ENCODE peak calls at places on chromosome X, in four cellular contexts. N is H1, H is GM12878, E is HepG2. C is an unnamed sample.

GRCh38 chrX:17527135-17527701 is 152.2 kb downstream of the NHS start:
- DNase-seq in N (no peak), H (no peak), E (no peak), C (no peak)

GRCh38 chrX:95893632-95894031 is 791.0 kb upstream of the DIAPH2 start:
- DNase-seq in N (no peak), H (no peak), E (no peak), C (no peak)

GRCh38 chrX:10085223-10085622 is 71.6 kb upstream of the CLCN4 start:
- DNase-seq in N (no peak), H (peak), E (no peak), C (no peak)

GRCh38 chrX:32520789-32521188 is 690.6 kb downstream of the DMD start:
- DNase-seq in N (no peak), H (no peak), E (no peak), C (no peak)

GRCh38 chrX:49838374-49838773 is 9.3 kb downstream of the PAGE4 start:
- DNase-seq in N (no peak), H (no peak), E (peak), C (peak)

GRCh38 chrX:38465686-38466085 is 95.7 kb upstream of the TSPAN7 start:
- DNase-seq in N (no peak), H (no peak), E (no peak), C (no peak)

GRCh38 chrX:20530319-20530979 is 263.7 kb upstream of the RPS6KA3 start:
- DNase-seq in N (peak), H (peak), E (peak), C (peak)

GRCh38 chrX:118974908-118975671 is 672 bp downstream of the LONRF3 start:
- DNase-seq in N (no peak), H (no peak), E (peak), C (peak)

GRCh38 chrX:149916745-149917392 is 12.5 kb upstream of the HSFX4 start:
- DNase-seq in N (no peak), H (peak), E (no peak), C (no peak)

GRCh38 chrX:128818690-128819089 is 704.6 kb downstream of the SMARCA1 start:
- DNase-seq in N (no peak), H (no peak), E (peak), C (no peak)

GRCh38 chrX:128816919-128817318 is 706.4 kb downstream of the SMARCA1 start:
- DNase-seq in N (no peak), H (no peak), E (peak), C (peak)
- TF ChIP-seq CBX5 in N (no peak), H (no peak), E (no peak), C (no peak)

GRCh38 chrX:23901065-23901464 is 6.7 kb downstream of the APOO start:
- DNase-seq in N (no peak), H (no peak), E (peak), C (no peak)
- TF ChIP-seq CBX5 in N (no peak), H (no peak), E (no peak), C (no peak)

GRCh38 chrX:69374569-69374968 is 129.6 kb upstream of the NALF2 start:
- DNase-seq in N (no peak), H (no peak), E (no peak), C (no peak)
- TF ChIP-seq CBX5 in N (no peak), H (no peak), E (no peak), C (no peak)

GRCh38 chrX:80430826-80431501 is 10.7 kb downstream of the TENT5D start:
- DNase-seq in N (peak), H (no peak), E (no peak), C (peak)

GRCh38 chrX:80432863-80433262 is 12.6 kb downstream of the TENT5D start:
- DNase-seq in N (no peak), H (no peak), E (no peak), C (no peak)

GRCh38 chrX:80431502-80431832 is 11.2 kb downstream of the TENT5D start:
- DNase-seq in N (no peak), H (no peak), E (no peak), C (no peak)

GRCh38 chrX:80432441-80432840 is 12.2 kb downstream of the TENT5D start:
- DNase-seq in N (no peak), H (no peak), E (no peak), C (no peak)
- TF ChIP-seq CBX5 in N (no peak), H (no peak), E (no peak), C (no peak)

DNA sequence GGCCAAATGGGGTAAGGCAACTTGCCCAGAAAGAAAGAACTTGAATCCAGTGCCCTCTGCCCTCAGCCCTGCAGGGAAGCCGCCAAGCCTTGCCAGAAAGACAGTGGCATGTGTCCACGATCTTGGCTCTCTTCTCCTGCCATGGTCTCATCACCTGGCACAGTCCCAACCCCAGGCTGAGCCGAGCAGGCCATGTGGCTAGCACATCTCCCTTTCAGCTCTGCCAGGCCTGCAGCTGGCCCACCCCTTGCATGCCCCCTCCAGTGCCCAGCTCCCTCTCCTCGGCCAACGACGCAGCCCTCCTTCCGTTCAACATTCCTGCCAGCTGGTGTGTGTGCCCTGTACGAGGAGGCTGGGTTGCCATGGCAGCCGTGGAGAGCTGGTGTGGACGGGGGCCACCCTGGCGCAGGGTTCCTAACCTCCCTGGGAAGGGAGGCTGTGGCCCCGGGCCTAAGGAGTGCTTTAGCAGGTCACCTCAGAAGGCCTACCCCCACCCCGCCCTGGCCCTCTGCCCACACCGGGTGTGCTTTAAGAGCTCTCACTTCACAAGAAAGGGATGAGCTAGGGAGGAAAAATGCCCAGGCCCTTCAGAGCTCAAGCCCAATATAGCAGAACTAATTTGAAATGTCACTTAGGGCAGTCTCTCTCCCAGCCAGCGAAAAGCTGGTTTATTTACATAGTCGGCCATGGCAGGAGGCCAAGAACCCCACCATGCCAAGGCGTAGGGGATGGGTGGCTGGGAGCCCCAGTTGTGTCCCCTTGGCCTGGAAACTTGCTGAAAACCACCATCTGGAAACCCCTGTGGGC is 73.1 kb upstream of the PJA1 start:
- DNase-seq in N (no peak), H (no peak), E (no peak), C (no peak)
- TF ChIP-seq CBX5 in N (no peak), H (no peak), E (no peak), C (no peak)

C was measured in K562.